ENCODE peak calls at places on chromosomes 11 and 22, in seven cellular contexts. S is activated T-cell treated with anti-CD3 and anti-CD28 coated beads for 1 hour, T is GM12891, Z is cardiac fibroblast, G is GM03348, M is NAMALWA, C is SHP77. H is an unnamed sample.

GRCh38 chr11:46895821-46896220 is 22.5 kb downstream of the LRP4 start:
- DNase-seq in T (no peak), Z (no peak), C (no peak), S (no peak), G (peak; percentile 33), M (no peak), H (peak; percentile 65)

GRCh38 chr22:40400173-40400572 is 29.8 kb downstream of the SGSM3 start:
- DNase-seq in M (peak; percentile 83), G (no peak), Z (no peak), S (peak; percentile 18), T (no peak), C (no peak), H (no peak)

GRCh38 chr11:57327721-57328120 is 3.0 kb upstream of the TNKS1BP1 start:
- DNase-seq in Z (no peak), G (no peak), C (no peak), S (no peak), M (no peak), T (no peak), H (no peak)

GRCh38 chr11:119416606-119417580 is 6.1 kb downstream of the THY1 start:
- DNase-seq in C (no peak), G (peak; percentile 82), S (no peak), Z (peak; percentile 42), M (no peak), T (no peak), H (no peak)

GRCh38 chr11:78202733-78203167 is 14.0 kb downstream of the USP35 start:
- DNase-seq in G (no peak), Z (no peak), S (peak; percentile 32), C (no peak), M (no peak), T (no peak), H (no peak)

GRCh38 chr11:116651098-116651756 is 121.6 kb downstream of the BUD13 start:
- DNase-seq in M (no peak), T (no peak), C (no peak), Z (no peak), S (no peak), G (no peak), H (no peak)

GRCh38 chr22:25629613-25630012 is 65.1 kb downstream of the GRK3 start:
- DNase-seq in S (no peak), C (no peak), G (no peak), Z (no peak), T (no peak), M (no peak), H (no peak)

GRCh38 chr11:67073908-67074307 is 17.3 kb downstream of the RHOD start:
- DNase-seq in T (no peak), G (no peak), C (peak; percentile 33), S (no peak), M (no peak), Z (no peak), H (no peak)

GRCh38 chr22:34105461-34106062 is 185.3 kb upstream of the LARGE1 start:
- DNase-seq in S (no peak), Z (peak; percentile 2), C (peak; percentile 29), T (no peak), M (peak; percentile 55), G (peak; percentile 50), H (peak; percentile 75)

GRCh38 chr11:117057727-117058126 is 40.5 kb downstream of the SIK3 start:
- DNase-seq in G (no peak), M (no peak), T (no peak), C (no peak), Z (no peak), S (no peak), H (no peak)

GRCh38 chr22:31350410-31350863 is 4.3 kb upstream of the PATZ1 start:
- DNase-seq in S (no peak), M (peak; percentile 27), C (peak; percentile 85), G (no peak), T (no peak), Z (peak; percentile 22), H (peak; percentile 57)

GRCh38 chr22:19722915-19723164 is 499 bp upstream of the GP1BB start:
- DNase-seq in Z (no peak), C (no peak), G (no peak), T (no peak), M (no peak), S (no peak), H (no peak)

GRCh38 chr11:12900496-12900895 is 108.6 kb upstream of the RASSF10 start:
- DNase-seq in M (no peak), T (no peak), C (no peak), G (peak; percentile 79), Z (peak; percentile 97), S (no peak), H (no peak)

GRCh38 chr11:47586043-47586442 is 435 bp upstream of the FAM180B start:
- DNase-seq in C (no peak), M (no peak), G (no peak), Z (no peak), T (no peak), S (no peak), H (no peak)

GRCh38 chr22:44881246-44881600 is 128.6 kb downstream of the PHF21B start:
- DNase-seq in C (no peak), M (no peak), Z (no peak), G (no peak), T (no peak), S (no peak), H (no peak)

GRCh38 chr11:76670475-76671235 is at the start of gene LRRC32:
- DNase-seq in M (peak; percentile 34), T (no peak), G (peak; percentile 78), Z (peak; percentile 26), C (no peak), S (no peak), H (peak; percentile 68)

GRCh38 chr11:87258171-87258833 is 220.6 kb downstream of the TMEM135 start:
- DNase-seq in T (no peak), Z (no peak), G (no peak), C (no peak), M (no peak), S (no peak), H (no peak)

GRCh38 chr11:66011239-66011784 is 496 bp upstream of the CST6 start:
- DNase-seq in T (no peak), C (no peak), M (no peak), G (peak; percentile 46), S (no peak), Z (peak; percentile 78), H (no peak)